ENCODE peak calls at places on chromosomes 4 and X, in nine cellular contexts. K is naive thymus-derived CD4-positive, alpha-beta T cell; W is stimulated activated CD4-positive, alpha-beta T cell treated with anti-CD3 and anti-CD28 coated beads, Interleukin-4, amount 100 ng/mL, for 24 hours; I is activated CD4-positive, alpha-beta T cell treated with anti-CD3 and anti-CD28 coated beads for 48 hours; R is ascending aorta; A is caudate nucleus; F is activated T-helper 2 cell treated with anti-CD3 and anti-CD28 coated beads, Interferon-gamma antibody, Interleukin-2, Interleukin-4, amounts not matched to agents 10 μg/mL and 5 μg/mL and 100 μg/mL, durations not matched to agents 14 hours and 24 hours and 36 hours; N is activated CD8-positive, alpha-beta memory T cell treated with anti-CD3 and anti-CD28 coated beads for 4 hours; L is neural crest cell. X is an unnamed sample.

GRCh38 chr4:110518889-110519490 is 43.0 kb downstream of the ENPEP start:
- DNase-seq in L (peak), W (peak), K (no peak), N (no peak), F (no peak), A (no peak), I (peak), R (no peak), X (no peak)

GRCh38 chrX:46941341-46941740 is 29.1 kb downstream of the JADE3 start:
- DNase-seq in F (no peak), N (no peak), L (no peak), W (no peak), R (no peak), K (no peak), A (no peak), I (no peak), X (no peak)

GRCh38 chrX:105645667-105646354 is 176.5 kb upstream of the NRK start:
- DNase-seq in F (no peak), L (no peak), N (no peak), W (no peak), R (no peak), K (no peak), A (no peak), I (no peak), X (no peak)

GRCh38 chrX:133602881-133603280 is 187.6 kb upstream of the GPC4 start:
- DNase-seq in R (no peak), A (no peak), I (no peak), N (no peak), F (no peak), L (no peak), K (no peak), W (no peak), X (no peak)

GRCh38 chr4:3307891-3308575 is 15.2 kb downstream of the RGS12 start:
- DNase-seq in L (no peak), K (no peak), W (no peak), F (no peak), A (no peak), R (peak), N (no peak), I (no peak), X (no peak)

GRCh38 chr4:85861064-85861767 is 386.3 kb downstream of the ARHGAP24 start:
- DNase-seq in K (no peak), R (no peak), W (no peak), L (no peak), A (no peak), N (no peak), F (no peak), I (no peak), X (no peak)

GRCh38 chrX:41335590-41336331 is 1.8 kb downstream of the DDX3X start:
- DNase-seq in K (no peak), R (no peak), F (no peak), I (peak), N (no peak), L (no peak), W (peak), A (no peak), X (no peak)

GRCh38 chr4:81565137-81565870 is 93.6 kb upstream of the RASGEF1B start:
- DNase-seq in W (no peak), R (peak), A (peak), I (no peak), N (no peak), K (no peak), F (no peak), L (peak), X (no peak)

GRCh38 chr4:140243345-140243753 is 89.4 kb upstream of the MAML3 start:
- DNase-seq in R (no peak), A (no peak), N (no peak), F (no peak), W (no peak), K (no peak), I (no peak), L (no peak), X (no peak)

GRCh38 chrX:9465380-9466114 is 689 bp downstream of the TBL1X start:
- DNase-seq in W (peak), R (no peak), K (peak), A (no peak), L (peak), F (peak), I (peak), N (no peak), X (no peak)

GRCh38 chr4:119690871-119691270 is 62.3 kb upstream of the PDE5A start:
- DNase-seq in K (no peak), W (no peak), F (no peak), A (no peak), N (no peak), L (no peak), R (no peak), I (no peak), X (no peak)

GRCh38 chrX:31423575-31424284 is 351.9 kb upstream of the FTHL17 start:
- DNase-seq in I (peak), A (peak), F (no peak), R (no peak), K (no peak), W (peak), L (no peak), N (no peak), X (no peak)

GRCh38 chr4:80215449-80216052 is 18.2 kb downstream of the PRDM8 start:
- DNase-seq in A (no peak), L (no peak), F (no peak), K (no peak), N (no peak), I (no peak), W (no peak), R (no peak), X (no peak)

GRCh38 chr4:8909548-8909947 is 37.9 kb upstream of the HMX1 start:
- DNase-seq in K (no peak), A (no peak), N (no peak), F (no peak), L (no peak), I (no peak), W (no peak), R (no peak), X (no peak)

GRCh38 chrX:115344885-115345653 is 55.6 kb downstream of the LUZP4 start:
- DNase-seq in L (no peak), K (no peak), A (peak), W (no peak), I (no peak), R (peak), F (no peak), N (no peak), X (peak)

GRCh38 chr4:173478136-173478860 is 51.7 kb downstream of the HAND2 start:
- DNase-seq in W (no peak), I (no peak), N (no peak), A (no peak), R (no peak), K (no peak), F (no peak), L (no peak), X (no peak)

GRCh38 chrX:114985967-114986592 is 31.3 kb downstream of the IL13RA2 start:
- DNase-seq in I (no peak), L (no peak), N (no peak), W (no peak), K (no peak), A (no peak), F (no peak), R (no peak), X (no peak)

GRCh38 chr4:100184787-100185186 is 5.5 kb downstream of the DDIT4L start:
- DNase-seq in W (no peak), N (no peak), R (no peak), I (no peak), K (no peak), L (no peak), A (no peak), F (no peak), X (no peak)

X was measured in H54.